ENCODE peak calls at places on chromosomes 7 and 10, in nine cellular contexts. X is H9, G is WTC11, J is adrenal gland, C is body of pancreas, V is nephron progenitor cell, U is IMR-90, B is neural progenitor cell, T is heart right ventricle. O is an unnamed sample.
A peak's percentile ranks its signal among the peaks of the same experiment; 100 is the strongest.

GRCh38 chr7:13981070-13981469 is 8.4 kb downstream of the ETV1 start:
- DNase-seq in X (no peak), G (no peak), J (peak; percentile 63), C (peak; percentile 38), V (no peak), U (peak; percentile 98), B (peak; percentile 50), T (peak; percentile 64), O (no peak)

GRCh38 chr7:108408294-108409004 is 47.8 kb downstream of the NRCAM start:
- DNase-seq in X (no peak), G (no peak), J (no peak), C (peak; percentile 15), V (no peak), U (no peak), B (peak; percentile 18), T (no peak), O (no peak)

GRCh38 chr10:72331575-72332422 is 22.9 kb downstream of the DNAJB12 start:
- DNase-seq in X (peak; percentile 99), G (peak; percentile 81), J (peak; percentile 97), C (peak; percentile 95), V (peak; percentile 74), U (peak; percentile 31), B (peak; percentile 94), T (peak; percentile 82), O (peak; percentile 77)

GRCh38 chr7:1992554-1992953 is 240.2 kb downstream of the MAD1L1 start:
- DNase-seq in X (no peak), G (no peak), J (no peak), C (no peak), V (no peak), U (no peak), B (no peak), T (no peak), O (no peak)

GRCh38 chr7:5634107-5634950 is 147.1 kb downstream of the RNF216 start:
- DNase-seq in X (peak; percentile 87), G (peak; percentile 67), J (peak; percentile 60), C (no peak), V (peak; percentile 68), U (peak; percentile 94), B (peak; percentile 78), T (peak; percentile 75), O (peak; percentile 49)

GRCh38 chr7:107501593-107501992 is 31.7 kb downstream of the GPR22 start:
- DNase-seq in X (no peak), G (peak; percentile 21), J (no peak), C (no peak), V (no peak), U (peak; percentile 41), B (peak; percentile 35), T (no peak), O (no peak)

GRCh38 chr7:77330169-77330882 is 85.8 kb downstream of the GSAP start:
- DNase-seq in X (no peak), G (no peak), J (no peak), C (no peak), V (no peak), U (peak; percentile 37), B (no peak), T (peak; percentile 50), O (no peak)

GRCh38 chr10:133336131-133337078 is at the start of gene CALY:
- DNase-seq in X (peak; percentile 78), G (peak; percentile 81), J (no peak), C (peak; percentile 54), V (peak; percentile 83), U (no peak), B (peak; percentile 80), T (no peak), O (peak; percentile 28)

GRCh38 chr7:154195266-154195665 is 143.1 kb downstream of the DPP6 start:
- DNase-seq in X (no peak), G (no peak), J (no peak), C (no peak), V (no peak), U (no peak), B (no peak), T (no peak), O (no peak)

GRCh38 chr10:125153693-125154490 is 6.5 kb downstream of the CTBP2 start:
- DNase-seq in X (peak; percentile 23), G (no peak), J (no peak), C (peak; percentile 45), V (no peak), U (peak; percentile 54), B (no peak), T (no peak), O (no peak)

GRCh38 chr10:124450010-124450782 is at the start of gene NKX1-2:
- DNase-seq in X (peak; percentile 90), G (peak; percentile 81), J (no peak), C (no peak), V (peak; percentile 73), U (no peak), B (peak; percentile 93), T (no peak), O (no peak)

GRCh38 chr7:36863901-36864701 is 139.8 kb upstream of the AOAH start:
- DNase-seq in X (no peak), G (no peak), J (peak; percentile 47), C (no peak), V (no peak), U (no peak), B (no peak), T (no peak), O (no peak)

GRCh38 chr7:127629268-127629854 is 11.4 kb upstream of the PAX4 start:
- DNase-seq in X (peak; percentile 95), G (peak; percentile 91), J (no peak), C (peak; percentile 78), V (peak; percentile 59), U (no peak), B (peak; percentile 65), T (no peak), O (peak; percentile 9)

GRCh38 chr7:117793496-117793895 is 79.7 kb downstream of the CTTNBP2 start:
- DNase-seq in X (no peak), G (no peak), J (no peak), C (no peak), V (no peak), U (no peak), B (no peak), T (no peak), O (no peak)

GRCh38 chr7:117796889-117797288 is 76.4 kb downstream of the CTTNBP2 start:
- DNase-seq in X (no peak), G (no peak), J (no peak), C (no peak), V (no peak), U (no peak), B (no peak), T (no peak), O (no peak)

GRCh38 chr7:117790251-117790650 is 83.0 kb downstream of the CTTNBP2 start:
- DNase-seq in X (no peak), G (no peak), J (no peak), C (no peak), V (no peak), U (no peak), B (no peak), T (no peak), O (no peak)

GRCh38 chr7:117790731-117791130 is 82.5 kb downstream of the CTTNBP2 start:
- DNase-seq in X (no peak), G (no peak), J (no peak), C (no peak), V (no peak), U (no peak), B (no peak), T (no peak), O (no peak)

GRCh38 chr7:117791877-117792780 is 81.1 kb downstream of the CTTNBP2 start:
- DNase-seq in X (no peak), G (no peak), J (no peak), C (no peak), V (no peak), U (no peak), B (no peak), T (no peak), O (no peak)
- TF ChIP-seq CTCF in X (no peak), G (no peak), J (no peak), C (no peak), V (no peak), U (no peak), B (no peak), T (no peak), O (no peak)

GRCh38 chr7:42700376-42701327 is 211.2 kb downstream of the C7orf25 start:
- DNase-seq in X (no peak), G (no peak), J (peak; percentile 51), C (peak; percentile 22), V (no peak), U (no peak), B (no peak), T (no peak), O (no peak)
- TF ChIP-seq CTCF in X (peak; percentile 12), G (no peak), J (no peak), C (no peak), V (no peak), U (peak; percentile 7), B (no peak), T (peak; percentile 12), O (no peak)

GRCh38 chr10:239109-239508 is 103.9 kb downstream of the ZMYND11 start:
- DNase-seq in X (no peak), G (no peak), J (no peak), C (no peak), V (no peak), U (peak; percentile 29), B (no peak), T (no peak), O (no peak)
- TF ChIP-seq CTCF in X (no peak), G (no peak), J (no peak), C (no peak), V (no peak), U (no peak), B (no peak), T (no peak), O (no peak)

DNA sequence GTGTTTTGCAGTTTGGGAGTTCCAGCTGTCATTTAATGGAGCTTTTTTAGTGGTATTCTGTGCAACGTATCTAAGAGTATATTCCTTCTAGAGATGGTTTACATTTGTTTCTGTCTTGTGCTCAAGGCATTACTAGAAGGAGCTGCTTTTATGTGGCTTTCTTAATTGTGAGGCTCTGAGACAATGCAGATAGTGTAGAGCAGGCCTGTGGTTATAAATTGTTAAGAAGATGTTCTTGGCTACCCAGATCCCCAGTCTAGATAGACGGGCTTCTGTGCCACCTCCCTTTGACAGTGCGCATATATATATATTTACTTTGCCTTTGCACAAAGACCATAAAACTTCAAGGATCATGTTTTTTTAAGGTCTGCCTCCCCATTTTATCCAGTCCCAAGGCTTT is 160.8 kb upstream of the PODXL start:
- DNase-seq in X (no peak), G (no peak), J (no peak), C (no peak), V (no peak), U (no peak), B (no peak), T (no peak), O (no peak)
- TF ChIP-seq CTCF in X (no peak), G (no peak), J (no peak), C (no peak), V (no peak), U (no peak), B (no peak), T (no peak), O (no peak)